ENCODE peak calls at places on chromosomes 5 and 9, in four cellular contexts. O is HuH-7.5, H is lower leg skin, G is fibroblast of lung. E is an unnamed sample.
A peak's percentile ranks its signal among the peaks of the same experiment; 100 is the strongest.

GRCh38 chr9:110160685-110161084 is 47.3 kb downstream of the C9orf152 start:
- DNase-seq in O (no peak), H (no peak), G (no peak), E (no peak)

GRCh38 chr5:95520176-95520575 is 34.6 kb downstream of the SKIC3 start:
- DNase-seq in G (no peak), O (no peak), H (no peak), E (no peak)

GRCh38 chr5:76807296-76807695 is 11.5 kb upstream of the F2RL1 start:
- DNase-seq in O (no peak), G (peak; percentile 76), H (no peak), E (peak; percentile 76)

GRCh38 chr5:56987171-56987570 is 35.2 kb upstream of the MIER3 start:
- DNase-seq in H (no peak), O (no peak), G (no peak), E (no peak)

GRCh38 chr5:142545653-142546322 is 140.1 kb downstream of the FGF1 start:
- DNase-seq in G (peak; percentile 64), O (no peak), H (no peak), E (no peak)

GRCh38 chr9:124262596-124263045 is 4.9 kb downstream of the NEK6 start:
- DNase-seq in O (no peak), H (no peak), G (no peak), E (no peak)

GRCh38 chr9:122200960-122201635 is 27.7 kb downstream of the LHX6 start:
- DNase-seq in G (peak; percentile 39), H (no peak), O (no peak), E (peak; percentile 61)

GRCh38 chr5:78781611-78782356 is 133.2 kb upstream of the LHFPL2 start:
- DNase-seq in G (peak; percentile 62), H (no peak), O (no peak), E (no peak)

GRCh38 chr5:138944527-138945322 is 69.6 kb upstream of the LRRTM2 start:
- DNase-seq in H (no peak), O (no peak), G (no peak), E (no peak)

GRCh38 chr9:76369583-76369982 is 24.6 kb downstream of the RFK start:
- DNase-seq in G (peak; percentile 60), O (no peak), H (no peak), E (no peak)

GRCh38 chr5:108728566-108729305 is 19.0 kb upstream of the FER start:
- DNase-seq in H (no peak), G (peak; percentile 42), O (no peak), E (no peak)

GRCh38 chr9:111003182-111003581 is 35.1 kb downstream of the LPAR1 start:
- DNase-seq in G (no peak), H (no peak), O (no peak), E (no peak)

GRCh38 chr5:72063219-72063819 is 44.0 kb upstream of the MAP1B start:
- DNase-seq in H (no peak), O (no peak), G (peak; percentile 47), E (peak; percentile 16)

GRCh38 chr9:30714389-30714788 is 1670.1 kb upstream of the ACO1 start:
- DNase-seq in H (no peak), O (no peak), G (no peak), E (no peak)

GRCh38 chr5:1541662-1542008 is 17.9 kb upstream of the LPCAT1 start:
- DNase-seq in G (no peak), H (no peak), O (no peak), E (no peak)